ENCODE peak calls at places on chromosomes 16 and 17, in four cellular contexts. One of them, this sample, is unnamed.

GRCh38 chr17:49344914-49345313 is 17.1 kb downstream of the ZNF652 start:
- DNase-seq in naive thymus-derived CD4-positive, alpha-beta T cell: no peak
- DNase-seq in right lobe of liver: no peak
- DNase-seq in body of pancreas: no peak
- DNase-seq in this sample: no peak

GRCh38 chr16:72657791-72658190 is 390.1 kb downstream of the ZFHX3 start:
- DNase-seq in naive thymus-derived CD4-positive, alpha-beta T cell: no peak
- DNase-seq in right lobe of liver: no peak
- DNase-seq in body of pancreas: no peak
- DNase-seq in this sample: no peak

GRCh38 chr17:57264250-57264649 is 7.9 kb downstream of the MSI2 start:
- DNase-seq in naive thymus-derived CD4-positive, alpha-beta T cell: no peak
- DNase-seq in right lobe of liver: no peak
- DNase-seq in body of pancreas: no peak
- DNase-seq in this sample: no peak

GRCh38 chr16:88387177-88387576 is 4.4 kb downstream of the ZNF469 start:
- DNase-seq in naive thymus-derived CD4-positive, alpha-beta T cell: no peak
- DNase-seq in right lobe of liver: no peak
- DNase-seq in body of pancreas: no peak
- DNase-seq in this sample: no peak

GRCh38 chr17:55699178-55699865 is 23.3 kb downstream of the TMEM100 start:
- DNase-seq in naive thymus-derived CD4-positive, alpha-beta T cell: no peak
- DNase-seq in right lobe of liver: no peak
- DNase-seq in body of pancreas: no peak
- DNase-seq in this sample: no peak

GRCh38 chr16:88339926-88340754 is 42.6 kb upstream of the ZNF469 start:
- DNase-seq in naive thymus-derived CD4-positive, alpha-beta T cell: no peak
- DNase-seq in right lobe of liver: no peak
- DNase-seq in body of pancreas: no peak
- DNase-seq in this sample: no peak

GRCh38 chr17:29292071-29292991 is 1.6 kb downstream of the NUFIP2 start:
- DNase-seq in naive thymus-derived CD4-positive, alpha-beta T cell: peak; percentile 39
- DNase-seq in right lobe of liver: peak; percentile 68
- DNase-seq in body of pancreas: peak; percentile 67
- DNase-seq in this sample: peak; percentile 59

GRCh38 chr17:81831957-81832607 is 1.0 kb downstream of the MCRIP1 start:
- DNase-seq in naive thymus-derived CD4-positive, alpha-beta T cell: peak; percentile 37
- DNase-seq in right lobe of liver: no peak
- DNase-seq in body of pancreas: peak; percentile 51
- DNase-seq in this sample: peak; percentile 55

GRCh38 chr17:44362964-44363612 is 565 bp downstream of the FAM171A2 start:
- DNase-seq in naive thymus-derived CD4-positive, alpha-beta T cell: no peak
- DNase-seq in right lobe of liver: peak; percentile 50
- DNase-seq in body of pancreas: no peak
- DNase-seq in this sample: no peak

DNA sequence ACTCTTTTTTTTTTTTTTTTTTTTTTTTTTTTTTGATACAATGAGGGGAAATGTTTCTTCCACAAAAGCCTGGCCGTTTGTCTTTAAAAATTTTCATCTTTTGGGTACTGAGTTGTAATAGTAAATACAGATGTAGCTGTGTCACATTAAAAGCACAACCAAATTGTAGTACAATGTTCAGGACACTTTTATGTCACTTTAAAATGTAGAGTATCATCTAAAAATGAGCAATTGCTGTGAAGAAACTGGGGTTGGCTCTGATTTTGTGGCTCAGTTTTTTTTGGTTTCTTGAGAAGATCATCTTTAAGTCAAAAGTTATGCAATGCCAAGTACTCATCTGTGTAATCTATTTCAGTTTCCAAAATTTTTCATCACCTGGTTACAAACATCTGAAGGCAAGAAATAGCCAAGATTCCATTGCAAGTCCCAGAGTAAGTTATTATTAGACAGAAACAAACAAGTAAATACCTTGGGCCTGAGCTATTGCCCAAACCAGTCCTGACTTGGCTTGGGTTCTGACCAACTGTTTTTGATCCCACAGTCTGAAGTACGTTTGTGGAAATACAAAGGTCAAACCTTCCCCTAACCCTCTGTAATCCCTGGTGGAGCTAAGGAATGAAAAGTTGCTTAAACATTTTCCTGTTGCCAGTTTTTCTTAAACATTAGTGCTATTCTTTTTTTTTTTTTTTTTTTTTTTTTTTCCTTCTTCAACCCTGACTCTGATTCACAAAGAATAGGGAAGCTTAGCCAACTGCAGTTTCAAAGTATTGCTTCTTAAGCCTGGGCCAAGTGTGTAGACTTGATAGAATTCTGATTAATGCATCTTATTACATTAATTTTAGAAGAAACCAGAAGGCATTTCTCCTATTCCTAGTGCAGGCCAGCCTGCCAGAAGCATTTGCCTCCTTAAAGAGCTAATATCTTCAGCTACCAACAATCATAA is 717.3 kb downstream of the WWOX start:
- DNase-seq in naive thymus-derived CD4-positive, alpha-beta T cell: no peak
- DNase-seq in right lobe of liver: peak; percentile 53
- DNase-seq in body of pancreas: peak; percentile 74
- DNase-seq in this sample: no peak
- H3K27ac ChIP-seq in naive thymus-derived CD4-positive, alpha-beta T cell: no peak overlapping the region
- H3K27ac ChIP-seq in right lobe of liver: peak overlapping the region; percentile 31
- H3K27ac ChIP-seq in body of pancreas: no peak overlapping the region
- H3K27ac ChIP-seq in this sample: no peak overlapping the region

GRCh38 chr17:39576187-39576586 is 31.5 kb downstream of the NEUROD2 start:
- DNase-seq in naive thymus-derived CD4-positive, alpha-beta T cell: no peak
- DNase-seq in right lobe of liver: no peak
- DNase-seq in body of pancreas: no peak
- DNase-seq in this sample: no peak

GRCh38 chr17:39579318-39580081 is 28.2 kb downstream of the NEUROD2 start:
- DNase-seq in naive thymus-derived CD4-positive, alpha-beta T cell: no peak
- DNase-seq in right lobe of liver: no peak
- DNase-seq in body of pancreas: no peak
- DNase-seq in this sample: no peak

GRCh38 chr17:39568710-39569109 is 39.0 kb downstream of the NEUROD2 start:
- DNase-seq in naive thymus-derived CD4-positive, alpha-beta T cell: no peak
- DNase-seq in right lobe of liver: no peak
- DNase-seq in body of pancreas: no peak
- DNase-seq in this sample: no peak

GRCh38 chr17:39578272-39578671 is 29.4 kb downstream of the NEUROD2 start:
- DNase-seq in naive thymus-derived CD4-positive, alpha-beta T cell: no peak
- DNase-seq in right lobe of liver: no peak
- DNase-seq in body of pancreas: no peak
- DNase-seq in this sample: no peak

GRCh38 chr17:39573447-39574298 is 34.0 kb downstream of the NEUROD2 start:
- DNase-seq in naive thymus-derived CD4-positive, alpha-beta T cell: peak; percentile 23
- DNase-seq in right lobe of liver: peak; percentile 65
- DNase-seq in body of pancreas: peak; percentile 68
- DNase-seq in this sample: peak; percentile 19
- H3K27ac ChIP-seq in naive thymus-derived CD4-positive, alpha-beta T cell: no peak overlapping the region
- H3K27ac ChIP-seq in right lobe of liver: no peak overlapping the region
- H3K27ac ChIP-seq in body of pancreas: peak overlapping the region; percentile 66
- H3K27ac ChIP-seq in this sample: no peak overlapping the region

GRCh38 chr17:13346996-13347762 is 254.6 kb downstream of the HS3ST3A1 start:
- DNase-seq in naive thymus-derived CD4-positive, alpha-beta T cell: no peak
- DNase-seq in right lobe of liver: no peak
- DNase-seq in body of pancreas: no peak
- DNase-seq in this sample: no peak

GRCh38 chr17:13351046-13351445 is 250.7 kb downstream of the HS3ST3A1 start:
- DNase-seq in naive thymus-derived CD4-positive, alpha-beta T cell: no peak
- DNase-seq in right lobe of liver: no peak
- DNase-seq in body of pancreas: no peak
- DNase-seq in this sample: no peak

GRCh38 chr17:13346081-13346533 is 255.6 kb downstream of the HS3ST3A1 start:
- DNase-seq in naive thymus-derived CD4-positive, alpha-beta T cell: no peak
- DNase-seq in right lobe of liver: no peak
- DNase-seq in body of pancreas: no peak
- DNase-seq in this sample: no peak

GRCh38 chr17:13350466-13350865 is 251.3 kb downstream of the HS3ST3A1 start:
- DNase-seq in naive thymus-derived CD4-positive, alpha-beta T cell: no peak
- DNase-seq in right lobe of liver: no peak
- DNase-seq in body of pancreas: no peak
- DNase-seq in this sample: no peak

DNA sequence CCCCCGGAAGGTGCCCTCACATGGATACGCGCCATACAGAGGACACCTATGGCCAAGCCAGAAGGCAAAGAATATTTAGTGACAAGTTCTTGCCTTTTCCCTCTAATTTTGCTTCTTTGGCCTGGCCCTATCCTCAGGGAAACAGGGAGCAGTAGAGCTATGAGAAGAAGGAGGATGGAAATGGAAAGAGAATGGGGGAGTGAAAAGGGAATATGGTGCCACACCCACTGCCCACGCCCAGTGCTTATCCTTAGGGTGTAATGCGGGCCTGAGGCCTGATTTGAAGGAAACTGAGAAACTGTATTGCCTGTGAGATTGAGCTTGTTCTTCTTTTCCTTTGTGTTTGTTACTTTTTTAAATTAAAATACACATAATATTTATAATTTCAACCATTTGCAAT is 255.1 kb downstream of the HS3ST3A1 start:
- DNase-seq in naive thymus-derived CD4-positive, alpha-beta T cell: no peak
- DNase-seq in right lobe of liver: no peak
- DNase-seq in body of pancreas: no peak
- DNase-seq in this sample: no peak
- H3K27ac ChIP-seq in naive thymus-derived CD4-positive, alpha-beta T cell: no peak overlapping the region
- H3K27ac ChIP-seq in right lobe of liver: no peak overlapping the region
- H3K27ac ChIP-seq in body of pancreas: no peak overlapping the region
- H3K27ac ChIP-seq in this sample: no peak overlapping the region

DNA sequence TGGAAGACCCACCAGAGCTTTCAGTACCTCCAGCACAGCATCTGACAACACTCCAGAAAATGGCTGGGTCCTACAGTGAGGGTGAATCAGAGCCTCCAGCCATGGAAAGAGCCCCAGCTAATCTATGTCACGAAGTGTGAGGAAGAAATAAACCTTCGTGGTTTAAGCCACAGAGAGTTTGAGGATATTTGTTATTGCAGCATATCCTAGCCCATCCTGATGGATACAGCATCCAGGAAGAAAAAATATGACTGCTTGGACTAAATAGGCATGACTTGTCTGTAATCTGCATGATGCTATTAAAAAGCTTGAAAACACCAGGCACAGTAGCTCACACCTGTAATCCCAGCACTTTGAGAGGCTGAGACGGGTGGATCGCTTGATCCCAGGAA is 13.3 kb upstream of the CCL17 start:
- DNase-seq in naive thymus-derived CD4-positive, alpha-beta T cell: no peak
- DNase-seq in right lobe of liver: no peak
- DNase-seq in body of pancreas: no peak
- DNase-seq in this sample: no peak
- H3K27ac ChIP-seq in naive thymus-derived CD4-positive, alpha-beta T cell: no peak overlapping the region
- H3K27ac ChIP-seq in right lobe of liver: no peak overlapping the region
- H3K27ac ChIP-seq in body of pancreas: no peak overlapping the region
- H3K27ac ChIP-seq in this sample: no peak overlapping the region

GRCh38 chr17:76585649-76586593 is at the start of gene ST6GALNAC2:
- DNase-seq in naive thymus-derived CD4-positive, alpha-beta T cell: no peak
- DNase-seq in right lobe of liver: peak; percentile 83
- DNase-seq in body of pancreas: peak; percentile 78
- DNase-seq in this sample: peak; percentile 48
- H3K27ac ChIP-seq in naive thymus-derived CD4-positive, alpha-beta T cell: no peak within 1 kb of the TSS
- H3K27ac ChIP-seq in right lobe of liver: peak within 1 kb of the TSS; percentile 7
- H3K27ac ChIP-seq in body of pancreas: peak within 1 kb of the TSS; percentile 79
- H3K27ac ChIP-seq in this sample: no peak within 1 kb of the TSS

GRCh38 chr17:74775409-74776043 is 619 bp downstream of the NAT9 start:
- DNase-seq in naive thymus-derived CD4-positive, alpha-beta T cell: no peak
- DNase-seq in right lobe of liver: no peak
- DNase-seq in body of pancreas: no peak
- DNase-seq in this sample: no peak

GRCh38 chr17:74776044-74776962 is at the start of gene NAT9:
- DNase-seq in naive thymus-derived CD4-positive, alpha-beta T cell: peak; percentile 98
- DNase-seq in right lobe of liver: peak; percentile 98
- DNase-seq in body of pancreas: peak; percentile 97
- DNase-seq in this sample: peak; percentile 95

GRCh38 chr17:74777884-74778490 is 1.8 kb upstream of the NAT9 start:
- DNase-seq in naive thymus-derived CD4-positive, alpha-beta T cell: no peak
- DNase-seq in right lobe of liver: no peak
- DNase-seq in body of pancreas: no peak
- DNase-seq in this sample: no peak

GRCh38 chr17:74778960-74779359 is 2.8 kb upstream of the NAT9 start:
- DNase-seq in naive thymus-derived CD4-positive, alpha-beta T cell: no peak
- DNase-seq in right lobe of liver: no peak
- DNase-seq in body of pancreas: no peak
- DNase-seq in this sample: no peak

DNA sequence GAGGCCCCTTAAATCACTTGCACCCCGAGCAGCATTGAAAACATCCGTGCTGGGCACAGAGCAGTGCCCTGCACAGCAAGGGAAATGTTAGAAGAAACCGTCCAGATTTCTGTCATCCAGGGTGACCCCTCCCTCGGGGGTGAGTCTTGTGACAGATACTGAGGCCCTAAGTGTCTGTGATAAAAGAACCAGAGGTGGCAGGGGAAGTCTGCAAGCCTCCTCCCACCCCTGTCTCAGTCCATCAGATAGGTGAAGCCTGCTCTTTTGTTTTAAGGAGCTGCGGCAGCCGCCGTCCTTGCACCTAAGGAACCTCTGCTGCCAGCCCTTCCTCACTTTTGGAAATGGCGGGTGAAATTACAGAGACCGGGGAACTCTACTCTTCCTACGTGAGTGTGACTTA is 845 bp upstream of the NAT9 start:
- DNase-seq in naive thymus-derived CD4-positive, alpha-beta T cell: no peak
- DNase-seq in right lobe of liver: no peak
- DNase-seq in body of pancreas: no peak
- DNase-seq in this sample: no peak
- H3K27ac ChIP-seq in naive thymus-derived CD4-positive, alpha-beta T cell: peak overlapping the region; percentile 78
- H3K27ac ChIP-seq in right lobe of liver: no peak overlapping the region
- H3K27ac ChIP-seq in body of pancreas: peak overlapping the region; percentile 52
- H3K27ac ChIP-seq in this sample: peak overlapping the region; percentile 77

This sample was measured in CD4-positive, alpha-beta memory T cell.